ENCODE peak calls at places on chromosomes 11 and 22, in six cellular contexts. P is kidney epithelial cell, O is ovary, F is right atrium auricular region, R is GM20000, W is suprapubic skin. V is an unnamed sample.
A peak's percentile ranks its signal among the peaks of the same experiment; 100 is the strongest.

GRCh38 chr11:102495161-102496042 is 35.1 kb downstream of the MMP7 start:
- DNase-seq in P (peak; percentile 32), O (no peak), W (no peak), F (no peak), R (peak; percentile 53), V (no peak)

GRCh38 chr11:86201371-86201770 is 43.2 kb upstream of the EED start:
- DNase-seq in R (no peak), P (no peak), F (no peak), W (no peak), O (no peak), V (no peak)

GRCh38 chr11:104991994-104992393 is 23.6 kb upstream of the CASP4 start:
- DNase-seq in P (no peak), F (no peak), W (no peak), O (no peak), R (no peak), V (no peak)

GRCh38 chr11:1772270-1773130 is 8.8 kb upstream of the CTSD start:
- DNase-seq in F (no peak), W (peak; percentile 75), P (peak; percentile 91), O (peak; percentile 54), R (no peak), V (no peak)

GRCh38 chr11:11217555-11218286 is 135.3 kb downstream of the CSNK2A3 start:
- DNase-seq in P (no peak), R (no peak), O (no peak), F (no peak), W (no peak), V (no peak)

GRCh38 chr11:93905384-93905783 is 55.0 kb upstream of the VSTM5 start:
- DNase-seq in P (no peak), O (no peak), R (no peak), F (no peak), W (no peak), V (no peak)

GRCh38 chr11:104912102-104912501 is 13.8 kb upstream of the CASP12 start:
- DNase-seq in O (no peak), W (no peak), R (no peak), P (no peak), F (no peak), V (no peak)

GRCh38 chr11:36569095-36569494 is 1.3 kb downstream of the RAG1 start:
- DNase-seq in R (no peak), W (no peak), F (no peak), O (no peak), P (no peak), V (no peak)

GRCh38 chr11:29224739-29225384 is 792.0 kb downstream of the KCNA4 start:
- DNase-seq in O (no peak), R (no peak), P (no peak), W (no peak), F (no peak), V (no peak)

GRCh38 chr11:61879152-61879551 is 12.2 kb downstream of the FADS3 start:
- DNase-seq in W (no peak), P (no peak), F (no peak), R (no peak), O (no peak), V (no peak)

GRCh38 chr11:102447193-102447592 is 5.4 kb downstream of the TMEM123 start:
- DNase-seq in F (no peak), P (no peak), W (no peak), O (no peak), R (no peak), V (no peak)

GRCh38 chr11:110356769-110357671 is 60.6 kb upstream of the RDX start:
- DNase-seq in R (no peak), F (peak; percentile 21), O (no peak), W (no peak), P (no peak), V (no peak)

GRCh38 chr22:47379037-47379436 is 616.6 kb downstream of the TBC1D22A start:
- DNase-seq in P (no peak), O (no peak), W (peak; percentile 29), R (no peak), F (no peak), V (no peak)

GRCh38 chr11:73271936-73272679 is at the start of gene P2RY6:
- DNase-seq in F (no peak), O (no peak), W (no peak), P (peak; percentile 28), R (no peak), V (no peak)

GRCh38 chr11:75705541-75705940 is 12.1 kb upstream of the MOGAT2 start:
- DNase-seq in W (no peak), R (no peak), O (no peak), F (peak; percentile 13), P (no peak), V (no peak)

GRCh38 chr11:1746516-1746931 is 3.9 kb downstream of the IFITM10 start:
- DNase-seq in O (no peak), P (no peak), R (no peak), W (peak; percentile 75), F (no peak), V (no peak)

GRCh38 chr11:41943671-41944070 is 484.2 kb upstream of the LRRC4C start:
- DNase-seq in P (no peak), R (no peak), W (no peak), F (no peak), O (no peak), V (no peak)

GRCh38 chr22:37703906-37704305 is 7.1 kb downstream of the TRIOBP start:
- DNase-seq in P (no peak), R (no peak), O (no peak), F (no peak), W (no peak), V (no peak)

GRCh38 chr22:25942989-25943411 is 201.0 kb downstream of the MYO18B start:
- DNase-seq in O (no peak), W (no peak), R (no peak), F (no peak), P (no peak), V (no peak)

GRCh38 chr11:45678962-45679361 is 13.5 kb upstream of the CHST1 start:
- DNase-seq in W (no peak), P (no peak), F (no peak), O (peak; percentile 23), R (no peak), V (no peak)

GRCh38 chr11:62195945-62196344 is 5.9 kb downstream of the SCGB1D1 start:
- DNase-seq in P (no peak), O (no peak), F (no peak), W (no peak), R (no peak), V (no peak)

GRCh38 chr22:48803171-48803992 is 1024.3 kb downstream of the BRD1 start:
- DNase-seq in P (no peak), F (no peak), W (no peak), O (peak; percentile 23), R (no peak), V (no peak)

GRCh38 chr11:85779956-85780640 is 30.8 kb downstream of the SYTL2 start:
- DNase-seq in O (no peak), W (no peak), R (no peak), P (no peak), F (no peak), V (no peak)

GRCh38 chr11:118870396-118871343 is 13.0 kb upstream of the CXCR5 start:
- DNase-seq in O (peak; percentile 76), P (peak; percentile 44), R (peak; percentile 49), W (no peak), F (no peak), V (no peak)

GRCh38 chr11:118785362-118785761 is 5.6 kb downstream of the DDX6 start:
- DNase-seq in P (no peak), W (no peak), R (no peak), F (no peak), O (no peak), V (no peak)

GRCh38 chr11:67486481-67487195 is 3.8 kb downstream of the AIP start:
- DNase-seq in W (no peak), P (no peak), F (no peak), O (no peak), R (peak; percentile 86), V (no peak)

GRCh38 chr11:46222485-46223251 is 54.8 kb upstream of the CREB3L1 start:
- DNase-seq in R (no peak), F (no peak), W (no peak), O (no peak), P (no peak), V (no peak)

GRCh38 chr11:133576351-133576750 is 44.0 kb upstream of the OPCML start:
- DNase-seq in W (no peak), F (no peak), R (no peak), O (no peak), P (no peak), V (no peak)
- TF ChIP-seq CTCF in W (no peak), F (no peak), R (no peak), O (no peak), P (no peak), V (peak; percentile 50)

GRCh38 chr22:50101870-50102565 is 12.2 kb downstream of the MOV10L1 start:
- DNase-seq in F (no peak), P (no peak), R (peak; percentile 30), O (no peak), W (no peak), V (no peak)

GRCh38 chr22:50107529-50107928 is 17.7 kb downstream of the MOV10L1 start:
- DNase-seq in F (no peak), P (no peak), O (no peak), W (no peak), R (no peak), V (no peak)

GRCh38 chr22:50105529-50106100 is 15.8 kb downstream of the MOV10L1 start:
- DNase-seq in W (no peak), P (no peak), F (no peak), O (no peak), R (peak; percentile 70), V (no peak)

GRCh38 chr22:50104149-50104548 is 14.3 kb downstream of the MOV10L1 start:
- DNase-seq in O (no peak), R (no peak), W (peak; percentile 46), F (no peak), P (no peak), V (no peak)

DNA sequence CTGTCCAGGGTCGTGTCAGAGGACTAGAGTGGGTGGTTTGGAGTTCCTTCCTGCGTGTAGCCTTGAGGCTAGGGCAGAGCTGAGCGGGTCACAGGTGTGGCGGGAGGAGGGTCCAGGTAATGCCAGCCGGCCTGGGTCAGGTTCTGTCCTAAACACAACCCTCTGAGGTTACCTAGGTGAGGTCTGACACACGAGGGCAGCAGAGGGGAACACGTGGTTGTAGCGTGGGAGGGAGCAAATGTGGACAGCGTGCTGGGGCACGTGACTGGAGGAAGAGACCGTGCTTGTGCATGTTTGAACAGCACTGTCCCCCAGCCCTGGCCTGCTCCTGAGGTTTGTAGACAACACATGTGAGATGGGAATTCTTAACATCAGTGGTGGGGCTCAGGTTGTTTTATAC is 13.1 kb downstream of the MOV10L1 start:
- DNase-seq in W (no peak), O (no peak), R (no peak), F (no peak), P (no peak), V (no peak)
- TF ChIP-seq CTCF in W (no peak), O (no peak), R (no peak), F (no peak), P (no peak), V (no peak)

GRCh38 chr11:68690671-68691401 is 6.5 kb downstream of the GAL start:
- DNase-seq in O (no peak), F (no peak), W (no peak), R (no peak), P (no peak), V (no peak)
- TF ChIP-seq CTCF in O (no peak), F (no peak), W (no peak), R (no peak), P (no peak), V (no peak)

GRCh38 chr22:39883057-39883456 is 10.5 kb downstream of the ENTHD1 start:
- DNase-seq in O (no peak), R (no peak), P (no peak), W (no peak), F (no peak), V (no peak)
- TF ChIP-seq CTCF in O (no peak), R (no peak), P (no peak), W (no peak), F (no peak), V (no peak)

V was measured in type B pancreatic cell.